ENCODE peak calls at places on chromosomes 12 and 14, in five cellular contexts. B is A549, Z is endothelial cell of umbilical vein, L is GM12878, D is K562. S is an unnamed sample.
A peak's percentile ranks its signal among the peaks of the same experiment; 100 is the strongest.

GRCh38 chr14:58092231-58092630 is 59.8 kb downstream of the ARMH4 start:
- DNase-seq in B (no peak), Z (no peak), L (no peak), D (no peak), S (no peak)

GRCh38 chr14:23299986-23300686 is 2.5 kb downstream of the PPP1R3E start:
- DNase-seq in B (no peak), Z (no peak), L (no peak), D (no peak), S (peak; percentile 21)

GRCh38 chr12:103392722-103393121 is 103.0 kb downstream of the C12orf42 start:
- DNase-seq in B (no peak), Z (no peak), L (peak; percentile 79), D (no peak), S (no peak)

GRCh38 chr12:124745891-124746570 is 117.6 kb downstream of the SCARB1 start:
- DNase-seq in B (peak; percentile 91), Z (peak; percentile 94), L (no peak), D (peak; percentile 75), S (peak; percentile 89)

GRCh38 chr12:70828391-70828790 is 92.1 kb downstream of the PTPRR start:
- DNase-seq in B (no peak), Z (no peak), L (no peak), D (no peak), S (no peak)

GRCh38 chr12:52045794-52046199 is 5.4 kb upstream of the NR4A1 start:
- DNase-seq in B (no peak), Z (peak; percentile 42), L (no peak), D (no peak), S (peak; percentile 70)

GRCh38 chr12:124992874-124993567 is 424 bp upstream of the BRI3BP start:
- DNase-seq in B (peak; percentile 86), Z (peak; percentile 52), L (peak; percentile 69), D (peak; percentile 72), S (peak; percentile 98)

GRCh38 chr14:104877806-104878550 is 12.9 kb downstream of the CEP170B start:
- DNase-seq in B (no peak), Z (no peak), L (no peak), D (no peak), S (no peak)

GRCh38 chr12:74285773-74286172 is 251.9 kb upstream of the ATXN7L3B start:
- DNase-seq in B (no peak), Z (no peak), L (no peak), D (no peak), S (no peak)

GRCh38 chr12:111394480-111394879 is 11.2 kb upstream of the SH2B3 start:
- DNase-seq in B (no peak), Z (no peak), L (no peak), D (no peak), S (no peak)

GRCh38 chr12:7588703-7589329 is 76.9 kb downstream of the APOBEC1 start:
- DNase-seq in B (peak; percentile 56), Z (peak; percentile 62), L (peak; percentile 25), D (peak; percentile 37), S (peak; percentile 78)

GRCh38 chr12:112370868-112371510 is 11.2 kb downstream of the HECTD4 start:
- DNase-seq in B (no peak), Z (no peak), L (no peak), D (no peak), S (no peak)

GRCh38 chr14:96965885-96966595 is 168.9 kb downstream of the VRK1 start:
- DNase-seq in B (no peak), Z (no peak), L (no peak), D (no peak), S (no peak)

GRCh38 chr12:24534632-24535031 is 414.3 kb downstream of the BCAT1 start:
- DNase-seq in B (no peak), Z (no peak), L (no peak), D (no peak), S (no peak)

GRCh38 chr12:53996188-53996885 is 3.6 kb upstream of the HOXC9 start:
- DNase-seq in B (no peak), Z (no peak), L (no peak), D (no peak), S (no peak)

GRCh38 chr14:82725188-82725587 is 1191.5 kb upstream of the SEL1L start:
- DNase-seq in B (no peak), Z (no peak), L (no peak), D (no peak), S (no peak)

GRCh38 chr12:54993181-54993835 is 8.7 kb upstream of the TESPA1 start:
- DNase-seq in B (peak; percentile 63), Z (peak; percentile 72), L (no peak), D (peak; percentile 68), S (peak; percentile 77)

GRCh38 chr14:32468955-32469354 is 139.9 kb downstream of the AKAP6 start:
- DNase-seq in B (no peak), Z (peak; percentile 79), L (no peak), D (no peak), S (no peak)

GRCh38 chr12:15859136-15859535 is 23.1 kb upstream of the STRAP start:
- DNase-seq in B (no peak), Z (no peak), L (no peak), D (no peak), S (no peak)

GRCh38 chr12:67579662-67580003 is 68.9 kb upstream of the DYRK2 start:
- DNase-seq in B (no peak), Z (no peak), L (no peak), D (no peak), S (no peak)

GRCh38 chr12:26125451-26126339 is 858 bp upstream of the BHLHE41 start:
- DNase-seq in B (peak; percentile 81), Z (peak; percentile 53), L (no peak), D (no peak), S (peak; percentile 88)

GRCh38 chr12:24960222-24960855 is 11.4 kb upstream of the BCAT1 start:
- DNase-seq in B (peak; percentile 15), Z (peak; percentile 66), L (peak; percentile 56), D (peak; percentile 37), S (peak; percentile 80)

DNA sequence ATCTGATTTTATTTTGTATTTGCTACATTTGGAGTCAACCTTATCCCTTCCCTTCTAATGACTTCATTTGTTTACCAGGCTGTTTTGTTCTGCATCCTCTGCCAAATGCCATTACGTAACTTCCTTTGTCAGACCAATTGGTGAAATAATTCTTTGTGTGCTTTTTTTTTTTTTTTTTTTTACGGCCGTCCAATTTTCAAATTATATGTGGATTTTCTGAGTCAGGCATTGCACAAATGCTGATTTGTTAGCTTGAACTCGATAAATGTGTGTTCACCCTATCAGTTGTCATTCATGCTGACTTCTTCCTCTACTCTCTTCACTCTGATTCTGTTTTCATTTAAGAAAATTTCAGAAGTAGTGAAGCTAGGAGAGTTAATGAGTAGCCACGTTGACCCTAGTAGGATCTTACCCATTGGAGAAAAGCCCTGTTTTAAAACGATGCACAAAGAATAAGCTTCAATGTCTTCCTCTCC is 386.2 kb downstream of the DIO2 start:
- DNase-seq in B (no peak), Z (no peak), L (no peak), D (no peak), S (no peak)
- TF ChIP-seq MYC in B (no peak), Z (no peak), L (no peak), D (no peak), S (no peak)

GRCh38 chr14:37588956-37589737 is 5.9 kb downstream of the FOXA1 start:
- DNase-seq in B (no peak), Z (no peak), L (no peak), D (no peak), S (no peak)
- H3K4me3 ChIP-seq in B (peak overlapping the region; percentile 60), Z (no peak overlapping the region), L (no peak overlapping the region), D (no peak overlapping the region), S (no peak overlapping the region)

GRCh38 chr12:89368386-89368785 is 16.1 kb upstream of the DUSP6 start:
- DNase-seq in B (no peak), Z (no peak), L (no peak), D (no peak), S (no peak)
- TF ChIP-seq POLR2A in B (no peak), Z (no peak), L (no peak), D (no peak), S (no peak)

DNA sequence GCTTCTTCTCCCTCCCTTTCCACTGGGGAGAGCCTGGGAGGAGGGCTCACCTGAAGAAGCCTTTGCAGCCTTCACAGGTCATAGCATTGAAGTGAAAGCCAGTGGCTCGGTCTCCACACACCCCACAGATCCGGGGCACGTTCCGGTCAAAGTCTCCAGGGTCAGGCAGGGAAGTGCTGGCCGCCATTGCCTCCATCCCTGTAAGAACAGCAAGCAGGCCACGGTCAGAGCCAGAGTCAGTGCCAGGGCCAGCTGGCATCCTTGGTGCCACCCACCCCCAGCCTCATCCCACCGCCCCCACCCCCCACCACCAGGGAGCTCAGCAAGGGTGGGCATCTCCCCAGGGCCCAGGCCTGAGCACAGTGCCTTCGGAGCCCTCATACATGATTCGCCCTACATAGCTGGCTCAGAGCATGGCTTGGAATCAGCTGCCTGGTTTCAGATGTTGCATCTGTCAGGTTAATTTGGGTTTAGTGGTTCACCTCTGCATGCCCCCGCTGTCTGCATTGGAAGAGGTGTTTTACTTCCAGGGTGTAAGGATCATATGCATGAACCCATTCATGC is 25.8 kb downstream of the VDR start:
- DNase-seq in B (no peak), Z (no peak), L (no peak), D (no peak), S (no peak)
- TF ChIP-seq MYC in B (no peak), Z (no peak), L (no peak), D (no peak), S (no peak)

DNA sequence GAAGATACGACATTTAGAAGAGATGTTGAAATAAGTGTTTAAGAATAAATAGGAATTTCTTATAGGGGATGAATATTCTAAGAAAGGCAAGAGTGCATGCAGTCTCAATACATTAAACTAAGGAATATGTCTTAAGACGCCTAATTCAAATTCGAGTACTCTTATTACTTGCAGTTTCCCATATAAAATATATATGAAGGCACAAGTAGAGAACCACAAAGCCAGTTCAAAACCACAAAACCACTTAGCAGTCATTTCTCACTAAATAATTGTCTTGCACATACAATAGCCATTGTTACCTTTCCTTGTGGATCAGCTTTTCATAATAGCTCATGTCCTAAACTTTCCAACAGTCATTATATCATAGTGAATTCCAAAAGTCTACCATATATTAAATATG is 91.0 kb upstream of the MON2 start:
- DNase-seq in B (no peak), Z (no peak), L (no peak), D (no peak), S (peak; percentile 37)
- H3K4me3 ChIP-seq in B (no peak overlapping the region), Z (no peak overlapping the region), L (no peak overlapping the region), D (no peak overlapping the region), S (no peak overlapping the region)

DNA sequence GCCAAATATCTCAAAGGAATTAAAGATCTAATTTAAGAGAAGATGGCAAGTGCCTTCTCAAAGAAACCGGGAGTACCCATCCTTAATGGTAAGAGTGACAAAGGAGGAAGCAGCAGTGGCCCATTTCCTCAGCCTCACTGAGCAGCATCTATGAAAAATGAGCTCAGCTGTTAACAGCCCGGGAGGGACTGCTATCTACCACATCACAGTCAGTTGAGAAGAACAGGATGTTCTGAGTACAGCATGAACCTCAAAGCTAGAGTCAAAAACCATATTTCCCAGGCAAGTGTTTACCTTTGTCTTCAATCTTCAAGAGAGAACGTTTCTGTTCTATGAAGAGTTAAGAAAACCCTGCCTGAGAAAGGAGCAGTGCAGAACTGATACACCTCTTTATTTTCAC is 115.0 kb downstream of the BTG1 start:
- DNase-seq in B (no peak), Z (peak; percentile 40), L (peak; percentile 88), D (no peak), S (peak; percentile 40)
- TF ChIP-seq POLR2A in B (no peak), Z (no peak), L (no peak), D (no peak), S (no peak)

GRCh38 chr12:50666023-50666422 is 97.9 kb upstream of the ATF1 start:
- DNase-seq in B (no peak), Z (no peak), L (no peak), D (no peak), S (no peak)
- TF ChIP-seq MYC in B (no peak), Z (no peak), L (no peak), D (no peak), S (no peak)

S was measured in NB4.